ENCODE peak calls at places on chromosomes 2 and 18, in five cellular contexts. One of them, this sample, is unnamed.

GRCh38 chr18:51017140-51017874 is 12.7 kb upstream of the SMAD4 start:
- DNase-seq in H9: peak; percentile 67
- DNase-seq in H1: no peak
- DNase-seq in neuronal stem cell: peak; percentile 62
- DNase-seq in mesenchymal stem cell: no peak
- DNase-seq in this sample: peak; percentile 26

GRCh38 chr18:38241216-38241615 is 675.6 kb upstream of the CELF4 start:
- DNase-seq in H9: no peak
- DNase-seq in H1: no peak
- DNase-seq in neuronal stem cell: no peak
- DNase-seq in mesenchymal stem cell: no peak
- DNase-seq in this sample: no peak

GRCh38 chr2:69449906-69450305 is 12.7 kb upstream of the NFU1 start:
- DNase-seq in H9: no peak
- DNase-seq in H1: no peak
- DNase-seq in neuronal stem cell: no peak
- DNase-seq in mesenchymal stem cell: no peak
- DNase-seq in this sample: peak; percentile 87

GRCh38 chr2:147846382-147847081 is 1.7 kb downstream of the ACVR2A start:
- DNase-seq in H9: no peak
- DNase-seq in H1: no peak
- DNase-seq in neuronal stem cell: no peak
- DNase-seq in mesenchymal stem cell: peak; percentile 11
- DNase-seq in this sample: no peak

GRCh38 chr2:160482673-160483072 is 10.9 kb downstream of the RBMS1 start:
- DNase-seq in H9: no peak
- DNase-seq in H1: no peak
- DNase-seq in neuronal stem cell: no peak
- DNase-seq in mesenchymal stem cell: no peak
- DNase-seq in this sample: no peak

GRCh38 chr2:36404312-36404711 is 48.7 kb downstream of the CRIM1 start:
- DNase-seq in H9: no peak
- DNase-seq in H1: no peak
- DNase-seq in neuronal stem cell: no peak
- DNase-seq in mesenchymal stem cell: peak; percentile 41
- DNase-seq in this sample: peak; percentile 11

GRCh38 chr18:39235118-39235719 is 1669.6 kb upstream of the CELF4 start:
- DNase-seq in H9: no peak
- DNase-seq in H1: no peak
- DNase-seq in neuronal stem cell: no peak
- DNase-seq in mesenchymal stem cell: no peak
- DNase-seq in this sample: no peak

GRCh38 chr2:216115224-216115582 is 6.1 kb downstream of the XRCC5 start:
- DNase-seq in H9: no peak
- DNase-seq in H1: no peak
- DNase-seq in neuronal stem cell: no peak
- DNase-seq in mesenchymal stem cell: no peak
- DNase-seq in this sample: peak; percentile 64

GRCh38 chr2:42216712-42217111 is 47.6 kb downstream of the EML4 start:
- DNase-seq in H9: no peak
- DNase-seq in H1: no peak
- DNase-seq in neuronal stem cell: no peak
- DNase-seq in mesenchymal stem cell: peak; percentile 74
- DNase-seq in this sample: no peak

GRCh38 chr18:50875966-50876536 is 2.9 kb upstream of the ME2 start:
- DNase-seq in H9: no peak
- DNase-seq in H1: no peak
- DNase-seq in neuronal stem cell: peak; percentile 38
- DNase-seq in mesenchymal stem cell: no peak
- DNase-seq in this sample: no peak

GRCh38 chr2:168343586-168343985 is 96.2 kb upstream of the STK39 start:
- DNase-seq in H9: no peak
- DNase-seq in H1: no peak
- DNase-seq in neuronal stem cell: no peak
- DNase-seq in mesenchymal stem cell: peak; percentile 14
- DNase-seq in this sample: no peak

GRCh38 chr2:43368483-43369385 is 142.3 kb upstream of the ZFP36L2 start:
- DNase-seq in H9: no peak
- DNase-seq in H1: no peak
- DNase-seq in neuronal stem cell: no peak
- DNase-seq in mesenchymal stem cell: no peak
- DNase-seq in this sample: no peak

DNA sequence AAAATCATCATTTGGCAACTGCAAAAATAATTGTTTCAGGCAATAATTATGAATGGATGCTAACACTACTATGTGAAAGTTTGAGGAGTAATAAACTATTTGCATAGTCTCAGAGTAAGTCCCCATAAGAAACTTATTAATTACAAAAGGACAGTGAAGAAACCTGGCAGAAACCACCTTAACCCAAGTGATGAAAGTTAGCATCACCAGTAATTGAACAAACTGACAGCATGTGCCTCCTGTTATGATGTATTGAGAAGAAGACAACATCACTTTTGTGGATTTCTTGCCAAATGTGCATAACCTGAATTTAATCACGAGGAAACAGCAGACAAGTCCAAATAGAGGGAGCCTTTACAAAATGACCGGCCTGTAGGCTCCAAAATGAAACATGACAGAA is 183.3 kb upstream of the SP5 start:
- DNase-seq in H9: no peak
- DNase-seq in H1: no peak
- DNase-seq in neuronal stem cell: no peak
- DNase-seq in mesenchymal stem cell: no peak
- DNase-seq in this sample: no peak
- H2BK12ac ChIP-seq in H9: no peak overlapping the region
- H2BK12ac ChIP-seq in H1: no peak overlapping the region
- H2BK12ac ChIP-seq in neuronal stem cell: no peak overlapping the region
- H2BK12ac ChIP-seq in mesenchymal stem cell: no peak overlapping the region
- H2BK12ac ChIP-seq in this sample: no peak overlapping the region

GRCh38 chr2:62372824-62373223 is 133.2 kb downstream of the TMEM17 start:
- DNase-seq in H9: no peak
- DNase-seq in H1: no peak
- DNase-seq in neuronal stem cell: no peak
- DNase-seq in mesenchymal stem cell: no peak
- DNase-seq in this sample: no peak
- H2BK12ac ChIP-seq in H9: no peak overlapping the region
- H2BK12ac ChIP-seq in H1: peak overlapping the region; percentile 96
- H2BK12ac ChIP-seq in neuronal stem cell: no peak overlapping the region
- H2BK12ac ChIP-seq in mesenchymal stem cell: no peak overlapping the region
- H2BK12ac ChIP-seq in this sample: no peak overlapping the region

GRCh38 chr2:84116132-84116531 is 342.9 kb downstream of the SUCLG1 start:
- DNase-seq in H9: no peak
- DNase-seq in H1: no peak
- DNase-seq in neuronal stem cell: no peak
- DNase-seq in mesenchymal stem cell: no peak
- DNase-seq in this sample: no peak

DNA sequence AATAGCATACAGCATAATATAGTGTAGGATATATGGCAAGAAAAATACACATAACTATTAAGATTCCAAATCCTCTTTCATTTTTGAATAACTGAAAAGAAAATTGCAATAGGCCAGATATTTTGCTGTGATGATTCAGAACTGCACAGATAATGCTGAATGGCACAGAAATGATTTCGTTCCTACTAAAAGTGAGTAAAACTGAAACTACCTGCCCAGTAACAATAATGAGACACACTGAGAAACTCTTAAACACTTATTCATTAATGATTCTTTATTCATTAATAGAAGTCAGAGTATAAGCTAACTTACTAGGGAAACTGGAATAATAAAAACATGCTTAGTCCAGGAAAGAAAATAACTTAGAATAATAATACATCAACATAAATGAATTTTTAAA is 343.6 kb downstream of the SUCLG1 start:
- DNase-seq in H9: no peak
- DNase-seq in H1: no peak
- DNase-seq in neuronal stem cell: no peak
- DNase-seq in mesenchymal stem cell: no peak
- DNase-seq in this sample: no peak
- H2BK12ac ChIP-seq in H9: no peak overlapping the region
- H2BK12ac ChIP-seq in H1: no peak overlapping the region
- H2BK12ac ChIP-seq in neuronal stem cell: no peak overlapping the region
- H2BK12ac ChIP-seq in mesenchymal stem cell: no peak overlapping the region
- H2BK12ac ChIP-seq in this sample: no peak overlapping the region

GRCh38 chr2:53200072-53200471 is 567.5 kb upstream of the CHAC2 start:
- DNase-seq in H9: no peak
- DNase-seq in H1: no peak
- DNase-seq in neuronal stem cell: no peak
- DNase-seq in mesenchymal stem cell: no peak
- DNase-seq in this sample: no peak
- H2BK12ac ChIP-seq in H9: no peak overlapping the region
- H2BK12ac ChIP-seq in H1: no peak overlapping the region
- H2BK12ac ChIP-seq in neuronal stem cell: no peak overlapping the region
- H2BK12ac ChIP-seq in mesenchymal stem cell: no peak overlapping the region
- H2BK12ac ChIP-seq in this sample: no peak overlapping the region

DNA sequence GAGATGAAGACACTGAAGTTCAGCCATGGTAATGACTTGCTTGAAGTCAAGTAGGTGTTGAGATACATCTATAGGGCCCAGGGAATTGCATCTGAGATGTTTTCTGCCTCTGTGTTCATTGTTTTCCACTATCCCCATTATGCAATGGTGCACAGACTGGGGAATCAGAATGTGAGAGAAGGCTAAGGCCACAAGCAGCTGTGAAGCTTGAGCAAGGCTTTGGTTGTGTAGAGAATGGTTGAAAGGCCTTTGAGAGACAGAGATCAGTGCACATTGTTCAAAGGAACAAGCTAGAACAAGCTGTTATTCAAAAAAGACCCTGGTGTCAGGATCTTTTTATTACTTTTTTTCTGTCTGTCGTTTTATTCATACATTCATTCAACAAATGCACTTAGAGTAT is 82.3 kb downstream of the MYO1B start:
- DNase-seq in H9: no peak
- DNase-seq in H1: no peak
- DNase-seq in neuronal stem cell: no peak
- DNase-seq in mesenchymal stem cell: no peak
- DNase-seq in this sample: no peak
- H2BK12ac ChIP-seq in H9: no peak overlapping the region
- H2BK12ac ChIP-seq in H1: no peak overlapping the region
- H2BK12ac ChIP-seq in neuronal stem cell: no peak overlapping the region
- H2BK12ac ChIP-seq in mesenchymal stem cell: no peak overlapping the region
- H2BK12ac ChIP-seq in this sample: no peak overlapping the region

GRCh38 chr2:224241812-224242211 is 160.1 kb downstream of the FAM124B start:
- DNase-seq in H9: no peak
- DNase-seq in H1: no peak
- DNase-seq in neuronal stem cell: no peak
- DNase-seq in mesenchymal stem cell: no peak
- DNase-seq in this sample: no peak
- H2BK12ac ChIP-seq in H9: no peak overlapping the region
- H2BK12ac ChIP-seq in H1: no peak overlapping the region
- H2BK12ac ChIP-seq in neuronal stem cell: no peak overlapping the region
- H2BK12ac ChIP-seq in mesenchymal stem cell: no peak overlapping the region
- H2BK12ac ChIP-seq in this sample: no peak overlapping the region